ENCODE peak calls at places on chromosome 22, in four cellular contexts. B is CD8-positive, alpha-beta T cell; F is neural progenitor cell; A is sigmoid colon. Z is an unnamed sample. For H3K4me1, the result is how much of the 10 kb centered on the place peaks cover.

GRCh38 chr22:37186228-37186996 is 1.6 kb downstream of the C1QTNF6 start:
- DNase-seq in B (peak), F (peak), A (peak), Z (peak)

GRCh38 chr22:23786752-23787599 is at the start of gene SMARCB1:
- DNase-seq in B (peak), F (peak), A (peak), Z (peak)

GRCh38 chr22:45863981-45864751 is 112.8 kb downstream of the WNT7B start:
- DNase-seq in B (peak), F (peak), A (peak), Z (peak)

GRCh38 chr22:31806751-31807150 is 52.9 kb downstream of the DEPDC5 start:
- DNase-seq in B (no peak), F (no peak), A (no peak), Z (no peak)

GRCh38 chr22:32958021-32958420 is 100.2 kb downstream of the SYN3 start:
- DNase-seq in B (no peak), F (peak), A (no peak), Z (no peak)

GRCh38 chr22:45491841-45492240 is 10.8 kb upstream of the FBLN1 start:
- DNase-seq in B (no peak), F (no peak), A (no peak), Z (no peak)

GRCh38 chr22:39309364-39309861 is 10.0 kb downstream of the RPL3 start:
- DNase-seq in B (no peak), F (no peak), A (no peak), Z (no peak)

GRCh38 chr22:39680486-39680885 is 109.9 kb downstream of the CACNA1I start:
- DNase-seq in B (no peak), F (no peak), A (no peak), Z (no peak)

GRCh38 chr22:37636186-37636948 is 3.1 kb upstream of the SH3BP1 start:
- DNase-seq in B (no peak), F (no peak), A (no peak), Z (no peak)

GRCh38 chr22:19885841-19886592 is 31.3 kb upstream of the GNB1L start:
- DNase-seq in B (no peak), F (no peak), A (peak), Z (no peak)

GRCh38 chr22:19884954-19885751 is 30.5 kb upstream of the GNB1L start:
- DNase-seq in B (no peak), F (no peak), A (peak), Z (no peak)

GRCh38 chr22:19888131-19888746 is 33.6 kb upstream of the GNB1L start:
- DNase-seq in B (no peak), F (no peak), A (no peak), Z (no peak)

GRCh38 chr22:19887251-19887985 is 32.7 kb upstream of the GNB1L start:
- DNase-seq in B (no peak), F (no peak), A (no peak), Z (no peak)

GRCh38 chr22:19886605-19887250 is 32.1 kb upstream of the GNB1L start:
- DNase-seq in B (peak), F (no peak), A (no peak), Z (no peak)
- H3K4me1 ChIP-seq in B (half or more), F (under half), A (under half), Z (under half)

GRCh38 chr22:43922123-43922522 is 1.5 kb upstream of the PNPLA3 start:
- DNase-seq in B (no peak), F (peak), A (no peak), Z (no peak)
- TF ChIP-seq CTCF in B (no peak), F (peak), A (no peak), Z (no peak)

DNA sequence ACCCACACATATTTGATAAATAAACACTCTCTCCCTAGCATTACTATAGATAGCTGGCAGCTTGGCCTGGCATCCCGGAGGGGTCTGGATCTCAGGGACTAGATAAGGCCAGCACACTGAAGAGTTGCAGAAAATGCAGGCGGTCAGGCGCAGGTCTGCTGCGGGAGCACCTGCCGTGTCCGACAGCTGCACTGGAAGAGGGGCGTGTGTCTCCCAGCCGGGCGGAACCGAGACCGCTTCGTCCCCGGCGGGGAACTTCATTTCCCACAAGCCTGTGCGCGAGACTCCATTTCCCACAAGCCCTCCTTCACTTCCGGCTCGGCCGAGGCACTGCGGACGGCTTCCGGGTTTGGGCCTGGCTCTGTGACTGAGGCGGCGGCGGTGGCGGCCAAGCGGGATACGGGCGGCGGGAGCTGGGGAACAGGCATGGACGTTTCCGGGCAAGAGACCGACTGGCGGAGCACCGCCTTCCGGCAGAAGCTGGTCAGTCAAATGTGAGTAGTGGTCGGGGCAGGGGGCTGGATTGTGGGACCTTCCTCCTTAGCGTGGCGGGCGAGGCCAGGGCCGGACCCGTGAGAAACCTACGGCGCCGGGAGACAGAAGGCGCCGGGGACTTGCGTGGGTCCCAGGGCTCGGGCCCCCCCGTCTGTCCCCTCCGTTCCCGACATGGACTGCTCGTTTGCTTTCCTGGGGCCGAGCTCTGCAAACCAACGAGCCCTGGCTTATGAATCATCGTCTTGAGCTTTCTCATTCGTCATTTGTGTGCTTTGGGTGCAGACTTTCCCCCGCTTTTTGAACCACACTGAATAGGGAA is at the start of gene MED15:
- DNase-seq in B (peak), F (peak), A (peak), Z (peak)
- H3K4me3 ChIP-seq in B (peak), F (peak), A (peak), Z (peak)

GRCh38 chr22:25334091-25334490 is 114.7 kb downstream of the CRYBB2 start:
- DNase-seq in B (no peak), F (peak), A (no peak), Z (no peak)
- H3K4me1 ChIP-seq in B (under half), F (under half), A (under half), Z (under half)

GRCh38 chr22:42303304-42304020 is 33.0 kb upstream of the TCF20 start:
- DNase-seq in B (no peak), F (no peak), A (no peak), Z (no peak)
- TF ChIP-seq CTCF in B (no peak), F (peak), A (no peak), Z (no peak)

GRCh38 chr22:20567371-20567847 is 60.0 kb downstream of the MED15 start:
- DNase-seq in B (peak), F (no peak), A (no peak), Z (no peak)
- H3K4me3 ChIP-seq in B (peak), F (no peak), A (no peak), Z (no peak)

GRCh38 chr22:50189849-50190181 is 4.1 kb downstream of the TRABD start:
- DNase-seq in B (no peak), F (no peak), A (no peak), Z (no peak)
- H3K4me1 ChIP-seq in B (half or more), F (under half), A (under half), Z (under half)

DNA sequence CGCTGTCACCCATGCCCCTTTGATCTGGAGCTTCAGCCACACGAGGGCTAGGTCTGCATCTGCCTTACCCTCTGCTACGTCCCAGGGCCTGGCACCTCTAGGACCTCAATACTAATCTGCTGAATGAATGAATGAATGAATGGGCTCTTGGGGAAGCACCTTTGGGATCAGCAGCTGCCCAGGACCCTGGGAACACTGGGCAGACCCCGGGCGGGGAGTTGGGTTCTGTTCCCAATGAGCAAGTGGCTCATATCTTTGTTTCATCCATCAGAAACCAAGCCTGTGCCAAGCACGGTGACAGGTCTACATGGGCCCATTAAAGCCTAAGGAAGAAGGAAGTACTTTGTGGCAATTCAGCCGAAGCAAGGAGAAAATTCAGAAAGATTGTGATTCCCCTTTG is 41.5 kb upstream of the SHISAL1 start:
- DNase-seq in B (no peak), F (no peak), A (peak), Z (no peak)
- TF ChIP-seq CTCF in B (no peak), F (no peak), A (no peak), Z (no peak)

GRCh38 chr22:17703811-17704210 is 65.3 kb downstream of the BCL2L13 start:
- DNase-seq in B (no peak), F (no peak), A (no peak), Z (no peak)

GRCh38 chr22:17705565-17706450 is 67.3 kb downstream of the BCL2L13 start:
- DNase-seq in B (no peak), F (no peak), A (no peak), Z (no peak)

GRCh38 chr22:17706947-17707346 is 67.3 kb downstream of the BID start:
- DNase-seq in B (no peak), F (no peak), A (no peak), Z (no peak)

GRCh38 chr22:17707526-17707925 is 66.7 kb downstream of the BID start:
- DNase-seq in B (no peak), F (no peak), A (no peak), Z (no peak)

DNA sequence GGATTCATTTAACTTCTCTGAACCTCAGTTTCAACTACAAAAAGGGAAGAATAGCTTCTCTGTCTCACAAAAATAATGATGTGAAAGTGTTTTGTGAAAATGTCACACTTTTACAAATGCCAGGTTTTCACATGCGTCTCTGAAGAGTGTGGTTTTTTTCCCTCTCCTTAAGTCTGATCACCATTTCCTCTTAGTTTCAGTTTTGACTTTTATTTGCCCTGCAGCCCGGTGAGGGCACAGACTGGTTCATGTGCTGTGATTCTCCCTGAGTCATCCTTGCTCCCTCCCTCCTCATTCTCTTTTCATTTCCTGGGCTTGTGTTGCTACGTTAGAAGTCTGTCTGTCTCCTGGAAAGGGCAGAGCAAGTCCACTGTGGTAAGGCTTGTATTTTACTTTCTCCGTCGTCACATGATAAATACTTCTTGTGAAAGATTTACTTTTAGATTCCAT is 67.8 kb downstream of the BID start:
- DNase-seq in B (no peak), F (no peak), A (peak), Z (peak)
- H3K4me3 ChIP-seq in B (no peak), F (no peak), A (peak), Z (peak)

DNA sequence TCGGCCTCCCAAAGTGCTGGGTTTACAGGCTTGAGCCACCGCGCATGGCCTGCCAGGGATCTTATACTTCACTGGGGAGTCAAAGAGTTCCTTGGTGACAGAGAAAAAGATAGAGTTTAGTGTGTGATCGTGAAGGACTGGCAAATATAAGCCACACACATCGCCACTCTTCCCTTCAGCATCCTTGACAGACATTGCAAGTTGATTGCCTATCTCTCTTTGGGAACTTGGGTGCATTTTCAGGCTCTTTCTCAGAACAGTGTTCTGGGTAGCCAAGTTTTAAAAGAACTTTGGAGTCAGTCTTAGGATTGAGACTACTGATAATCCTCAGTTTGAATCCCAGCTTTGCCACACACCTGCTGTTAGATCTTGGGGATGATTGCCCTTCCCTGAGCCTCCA is 19.8 kb downstream of the MIAT start:
- DNase-seq in B (no peak), F (no peak), A (no peak), Z (no peak)
- H3K4me1 ChIP-seq in B (half or more), F (under half), A (under half), Z (under half)

Z was measured in tibial nerve.